ENCODE peak calls at places on chromosomes 7 and 10, in four cellular contexts. U, K, I and S are unnamed samples.

GRCh38 chr10:5710854-5711253 is 26.2 kb downstream of the TASOR2 start:
- DNase-seq in I (no peak), U (no peak), K (no peak), S (no peak)

GRCh38 chr10:125020386-125020785 is 78.5 kb downstream of the ZRANB1 start:
- DNase-seq in I (no peak), K (no peak), U (no peak), S (no peak)

GRCh38 chr7:118151671-118152070 is 32.3 kb upstream of the LSM8 start:
- DNase-seq in K (no peak), I (no peak), U (no peak), S (no peak)

GRCh38 chr10:32269343-32270100 is 77.4 kb downstream of the EPC1 start:
- DNase-seq in K (no peak), I (no peak), U (no peak), S (no peak)

GRCh38 chr7:157645539-157645938 is 308.7 kb downstream of the DNAJB6 start:
- DNase-seq in I (no peak), K (no peak), U (no peak), S (no peak)

GRCh38 chr10:22324413-22324812 is 3.5 kb downstream of the BMI1 start:
- DNase-seq in U (no peak), I (no peak), K (no peak), S (no peak)

GRCh38 chr10:21184216-21184615 is 287.1 kb upstream of the NEBL start:
- DNase-seq in I (no peak), K (no peak), U (no peak), S (no peak)

GRCh38 chr7:106289848-106290247 is 5.1 kb upstream of the NAMPT start:
- DNase-seq in U (no peak), I (no peak), K (no peak), S (no peak)

GRCh38 chr7:40899151-40899550 is 764.3 kb downstream of the SUGCT start:
- DNase-seq in K (no peak), I (no peak), U (no peak), S (no peak)

DNA sequence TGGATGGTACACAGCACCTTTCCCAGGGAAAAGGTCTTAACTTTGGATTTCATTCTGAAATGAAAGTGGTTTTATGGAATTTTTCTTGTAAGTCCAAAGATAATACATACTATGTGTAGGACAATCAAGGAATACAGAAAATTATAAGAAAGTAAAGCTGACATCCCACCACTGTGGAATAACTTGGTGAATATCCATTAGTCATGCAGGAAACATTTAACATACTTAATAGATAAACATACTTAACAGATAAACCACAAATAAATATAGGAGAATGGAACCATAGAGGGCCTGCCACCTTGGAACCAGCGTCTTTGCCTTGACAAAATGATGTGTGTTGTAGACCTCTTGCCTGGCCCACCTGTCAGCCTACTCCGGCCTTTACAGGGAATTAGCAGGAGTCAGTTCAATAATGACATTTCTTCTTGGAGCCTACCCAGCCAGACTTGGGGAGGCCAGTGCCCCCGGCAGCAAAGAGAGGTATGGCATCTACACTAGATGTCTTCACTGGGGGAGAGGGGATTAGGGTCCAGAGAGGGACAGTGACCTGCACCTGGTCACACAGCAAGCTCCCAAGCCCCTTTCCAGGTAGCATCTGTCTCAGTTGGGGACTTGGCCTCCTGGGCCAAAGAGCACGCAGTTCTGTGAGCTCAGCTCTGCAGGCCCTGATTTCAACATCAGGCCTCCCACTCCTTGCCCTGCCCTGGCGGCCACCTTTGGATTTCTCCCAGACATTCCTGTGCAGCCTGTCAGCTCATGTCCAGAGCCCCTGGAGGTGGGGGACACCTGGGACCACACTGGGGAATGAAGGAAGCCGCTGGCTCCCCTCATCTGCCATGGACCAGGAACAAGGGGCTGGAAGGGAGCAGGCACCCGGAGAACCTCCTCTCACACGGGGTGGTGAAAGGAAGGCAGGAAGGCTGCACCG is 112.6 kb upstream of the PPIF start:
- DNase-seq in K (no peak), I (no peak), U (no peak), S (no peak)
- H3K27me3 ChIP-seq in K (peaks cover 35% of the 10 kb centered on the region), I (no peaks in the 10 kb centered on the region), U (no peaks in the 10 kb centered on the region), S (no peaks in the 10 kb centered on the region)

GRCh38 chr10:103855852-103856496 is 598 bp upstream of the SH3PXD2A start:
- DNase-seq in U (no peak), K (peak; percentile 49), I (no peak), S (no peak)
- H3K27me3 ChIP-seq in U (no peaks in the 10 kb centered on the region), K (peaks cover 69% of the 10 kb centered on the region), I (peaks cover 21% of the 10 kb centered on the region), S (peaks cover 14% of the 10 kb centered on the region)

GRCh38 chr10:15473401-15473777 is 102.3 kb upstream of the FAM171A1 start:
- DNase-seq in U (no peak), K (no peak), I (no peak), S (no peak)
- H3K27me3 ChIP-seq in U (no peaks in the 10 kb centered on the region), K (peaks cover 75% of the 10 kb centered on the region), I (peaks cover 9% of the 10 kb centered on the region), S (no peaks in the 10 kb centered on the region)

GRCh38 chr7:151711435-151711872 is 165.5 kb downstream of the PRKAG2 start:
- DNase-seq in I (no peak), U (no peak), K (no peak), S (no peak)
- H3K27me3 ChIP-seq in I (no peaks in the 10 kb centered on the region), U (no peaks in the 10 kb centered on the region), K (no peaks in the 10 kb centered on the region), S (peaks cover 16% of the 10 kb centered on the region)

DNA sequence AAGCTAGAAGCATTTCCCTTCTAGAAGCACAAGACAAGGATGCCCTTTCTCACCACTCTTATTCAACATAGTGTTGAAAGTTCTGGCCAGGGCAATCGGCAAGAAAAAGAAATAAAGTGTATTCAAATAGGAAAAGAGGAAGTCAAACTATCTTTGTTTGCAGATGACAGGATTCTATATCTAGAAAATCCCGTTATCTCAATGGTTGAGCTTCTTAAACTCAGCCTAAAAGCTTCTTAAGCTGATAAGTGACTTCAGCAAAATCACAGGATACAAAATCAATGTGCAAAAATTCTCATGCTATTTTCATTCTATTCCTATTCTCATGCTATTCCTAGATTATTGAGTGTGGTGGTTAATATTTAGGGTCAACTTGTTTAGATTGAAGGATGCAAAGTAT is 111.8 kb downstream of the LSMEM1 start:
- DNase-seq in U (no peak), K (no peak), I (no peak), S (no peak)
- H3K27me3 ChIP-seq in U (no peaks in the 10 kb centered on the region), K (no peaks in the 10 kb centered on the region), I (peaks cover 3% of the 10 kb centered on the region), S (no peaks in the 10 kb centered on the region)

GRCh38 chr7:27132978-27133377 is 2.4 kb upstream of the HOXA4 start:
- DNase-seq in U (no peak), K (no peak), I (no peak), S (no peak)
- H3K27me3 ChIP-seq in U (peaks cover 10% of the 10 kb centered on the region), K (peaks cover 100% of the 10 kb centered on the region), I (peaks cover 48% of the 10 kb centered on the region), S (peaks cover 3% of the 10 kb centered on the region)

GRCh38 chr7:1382553-1383397 is 76.5 kb downstream of the MICALL2 start:
- DNase-seq in U (no peak), K (no peak), I (no peak), S (no peak)

GRCh38 chr7:1385086-1385808 is 74.0 kb downstream of the MICALL2 start:
- DNase-seq in K (no peak), U (no peak), I (no peak), S (no peak)

GRCh38 chr7:1385809-1386622 is 73.3 kb downstream of the MICALL2 start:
- DNase-seq in I (no peak), K (no peak), U (no peak), S (no peak)

GRCh38 chr7:1383398-1384112 is 75.7 kb downstream of the MICALL2 start:
- DNase-seq in U (no peak), K (no peak), I (no peak), S (no peak)

GRCh38 chr7:1384113-1384415 is 75.2 kb downstream of the MICALL2 start:
- DNase-seq in I (no peak), K (no peak), U (no peak), S (no peak)
- H3K27me3 ChIP-seq in I (peaks cover 30% of the 10 kb centered on the region), K (peaks cover 43% of the 10 kb centered on the region), U (peaks cover 56% of the 10 kb centered on the region), S (peaks cover 72% of the 10 kb centered on the region)